ENCODE peak calls at places on chromosomes 16 and 17, in four cellular contexts. One of them, this sample, is unnamed.

GRCh38 chr17:64460955-64461354 is 12.0 kb downstream of the MILR1 start:
- DNase-seq in endothelial cell of umbilical vein: peak
- DNase-seq in mammary epithelial cell: no peak
- DNase-seq in fibroblast of lung: peak
- DNase-seq in this sample: peak

GRCh38 chr17:51434434-51435170 is 174.3 kb downstream of the UTP18 start:
- DNase-seq in fibroblast of lung: no peak
- DNase-seq in mammary epithelial cell: peak
- DNase-seq in endothelial cell of umbilical vein: no peak
- DNase-seq in this sample: no peak

GRCh38 chr16:27264151-27264550 is 4.4 kb downstream of the NSMCE1 start:
- DNase-seq in mammary epithelial cell: peak
- DNase-seq in fibroblast of lung: peak
- DNase-seq in endothelial cell of umbilical vein: peak
- DNase-seq in this sample: peak

GRCh38 chr17:73365934-73366623 is 54.3 kb upstream of the CDC42EP4 start:
- DNase-seq in endothelial cell of umbilical vein: no peak
- DNase-seq in mammary epithelial cell: no peak
- DNase-seq in fibroblast of lung: no peak
- DNase-seq in this sample: no peak

GRCh38 chr16:85177448-85177846 is 65.2 kb upstream of the CIBAR2 start:
- DNase-seq in fibroblast of lung: no peak
- DNase-seq in mammary epithelial cell: no peak
- DNase-seq in endothelial cell of umbilical vein: no peak
- DNase-seq in this sample: no peak

GRCh38 chr17:412211-413015 is 59.8 kb upstream of the RPH3AL start:
- DNase-seq in fibroblast of lung: peak
- DNase-seq in endothelial cell of umbilical vein: peak
- DNase-seq in mammary epithelial cell: peak
- DNase-seq in this sample: peak

GRCh38 chr16:50802000-50802399 is 60.1 kb downstream of the CYLD start:
- DNase-seq in endothelial cell of umbilical vein: no peak
- DNase-seq in mammary epithelial cell: no peak
- DNase-seq in fibroblast of lung: peak
- DNase-seq in this sample: peak

GRCh38 chr16:49588729-49589384 is 215.3 kb downstream of the C16orf78 start:
- DNase-seq in fibroblast of lung: peak
- DNase-seq in endothelial cell of umbilical vein: no peak
- DNase-seq in mammary epithelial cell: no peak
- DNase-seq in this sample: no peak

GRCh38 chr17:12790806-12791148 is 1.5 kb downstream of the ARHGAP44 start:
- DNase-seq in fibroblast of lung: no peak
- DNase-seq in endothelial cell of umbilical vein: no peak
- DNase-seq in mammary epithelial cell: no peak
- DNase-seq in this sample: no peak

GRCh38 chr16:85687651-85688471 is 893 bp downstream of the GINS2 start:
- DNase-seq in fibroblast of lung: no peak
- DNase-seq in mammary epithelial cell: no peak
- DNase-seq in endothelial cell of umbilical vein: no peak
- DNase-seq in this sample: no peak

GRCh38 chr17:57943140-57943539 is 12.1 kb downstream of the CUEDC1 start:
- DNase-seq in fibroblast of lung: no peak
- DNase-seq in mammary epithelial cell: no peak
- DNase-seq in endothelial cell of umbilical vein: no peak
- DNase-seq in this sample: peak

GRCh38 chr17:64185101-64185500 is 55.2 kb upstream of the ERN1 start:
- DNase-seq in endothelial cell of umbilical vein: no peak
- DNase-seq in mammary epithelial cell: no peak
- DNase-seq in fibroblast of lung: no peak
- DNase-seq in this sample: no peak

GRCh38 chr16:29909398-29909797 is 9.1 kb downstream of the ASPHD1 start:
- DNase-seq in fibroblast of lung: no peak
- DNase-seq in mammary epithelial cell: no peak
- DNase-seq in endothelial cell of umbilical vein: no peak
- DNase-seq in this sample: peak

GRCh38 chr16:27109666-27110523 is 43.2 kb downstream of the C16orf82 start:
- DNase-seq in mammary epithelial cell: peak
- DNase-seq in endothelial cell of umbilical vein: peak
- DNase-seq in fibroblast of lung: peak
- DNase-seq in this sample: peak

GRCh38 chr16:21302898-21303528 is 24.9 kb upstream of the CRYM start:
- DNase-seq in fibroblast of lung: peak
- DNase-seq in endothelial cell of umbilical vein: no peak
- DNase-seq in mammary epithelial cell: peak
- DNase-seq in this sample: peak

GRCh38 chr17:3539881-3540540 is 17.6 kb downstream of the TRPV3 start:
- DNase-seq in mammary epithelial cell: no peak
- DNase-seq in fibroblast of lung: no peak
- DNase-seq in endothelial cell of umbilical vein: no peak
- DNase-seq in this sample: no peak

GRCh38 chr17:68455756-68456528 is 1.4 kb downstream of the WIPI1 start:
- DNase-seq in mammary epithelial cell: peak
- DNase-seq in endothelial cell of umbilical vein: no peak
- DNase-seq in fibroblast of lung: peak
- DNase-seq in this sample: peak

GRCh38 chr16:2480948-2481347 is 6.0 kb downstream of the TBC1D24 start:
- DNase-seq in endothelial cell of umbilical vein: no peak
- DNase-seq in mammary epithelial cell: no peak
- DNase-seq in fibroblast of lung: no peak
- DNase-seq in this sample: no peak

GRCh38 chr16:2483160-2483559 is 8.2 kb downstream of the TBC1D24 start:
- DNase-seq in fibroblast of lung: no peak
- DNase-seq in endothelial cell of umbilical vein: no peak
- DNase-seq in mammary epithelial cell: no peak
- DNase-seq in this sample: peak

GRCh38 chr16:2481676-2482075 is 6.7 kb downstream of the TBC1D24 start:
- DNase-seq in mammary epithelial cell: no peak
- DNase-seq in fibroblast of lung: no peak
- DNase-seq in endothelial cell of umbilical vein: no peak
- DNase-seq in this sample: no peak

GRCh38 chr16:2483939-2484897 is 9.3 kb downstream of the TBC1D24 start:
- DNase-seq in fibroblast of lung: no peak
- DNase-seq in endothelial cell of umbilical vein: no peak
- DNase-seq in mammary epithelial cell: no peak
- DNase-seq in this sample: no peak

DNA sequence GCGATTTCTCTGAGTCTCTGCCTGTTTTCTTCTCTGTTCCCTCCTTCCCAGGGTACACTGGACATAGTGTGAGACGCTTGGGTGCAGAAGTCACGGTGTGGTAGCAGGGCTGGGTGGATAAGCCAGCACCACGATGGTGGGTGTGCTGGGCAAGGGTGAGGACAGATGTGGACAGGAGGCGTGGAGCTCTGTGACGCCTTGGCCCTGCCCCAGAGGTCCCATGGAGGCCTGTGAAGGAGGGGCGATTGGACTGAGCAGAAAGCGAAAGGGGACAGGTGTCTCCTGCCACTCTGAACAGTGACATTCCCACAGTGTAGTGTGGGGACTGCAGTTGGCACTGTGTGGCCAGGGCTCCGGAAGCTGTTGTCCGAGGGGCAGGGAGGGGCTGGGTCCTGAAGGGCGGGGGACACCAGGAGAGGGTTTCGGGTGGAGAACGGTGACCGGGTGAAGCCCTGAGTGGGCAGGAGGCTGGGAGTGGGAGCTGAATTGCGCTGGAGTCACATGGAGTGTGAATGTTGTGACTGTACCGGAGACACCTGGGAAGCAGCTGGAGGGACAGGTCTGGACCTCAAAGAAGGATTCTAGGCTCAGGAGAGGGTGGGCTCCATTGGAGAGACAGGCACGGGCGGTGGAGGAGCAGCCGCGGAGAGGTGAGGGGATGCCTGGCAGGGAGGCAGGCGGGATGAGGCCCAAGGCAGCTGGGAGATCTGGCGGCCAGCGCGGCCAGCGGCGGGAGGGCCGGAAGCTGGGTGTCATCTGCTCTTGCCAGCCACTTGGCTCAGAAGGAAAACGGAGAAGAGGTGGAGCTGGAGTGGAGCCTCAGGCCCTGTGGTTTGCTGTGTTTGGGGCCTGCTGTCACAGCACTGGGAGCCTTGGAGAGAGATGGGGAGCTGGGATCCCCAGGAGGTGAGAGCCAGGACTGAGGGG is 7.5 kb downstream of the TBC1D24 start:
- DNase-seq in mammary epithelial cell: peak
- DNase-seq in endothelial cell of umbilical vein: no peak
- DNase-seq in fibroblast of lung: peak
- DNase-seq in this sample: peak
- H3K4me3 ChIP-seq in mammary epithelial cell: no peak
- H3K4me3 ChIP-seq in endothelial cell of umbilical vein: no peak
- H3K4me3 ChIP-seq in fibroblast of lung: peak
- H3K4me3 ChIP-seq in this sample: peak

GRCh38 chr16:5756969-5757368 is 659.4 kb upstream of the EEF2KMT start:
- DNase-seq in endothelial cell of umbilical vein: no peak
- DNase-seq in mammary epithelial cell: no peak
- DNase-seq in fibroblast of lung: no peak
- DNase-seq in this sample: no peak

DNA sequence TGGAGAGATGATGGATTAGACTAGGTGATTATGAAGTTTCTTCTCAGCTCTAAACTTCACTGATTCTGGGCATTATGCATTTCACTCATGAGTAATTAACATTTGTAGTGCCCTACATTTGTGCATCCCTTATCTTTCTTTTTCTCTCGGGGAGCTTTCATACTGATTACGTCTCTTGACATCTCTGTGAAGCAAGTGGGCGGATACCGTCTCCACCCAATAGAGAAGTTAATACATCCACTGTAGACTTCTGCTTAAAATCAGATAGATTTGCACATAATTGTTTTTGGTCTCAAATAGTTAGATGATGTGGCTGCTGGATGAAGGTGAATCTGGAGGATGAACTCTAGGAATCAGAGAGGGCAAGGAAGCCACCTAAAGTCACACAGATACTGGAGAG is 653.6 kb upstream of the EEF2KMT start:
- DNase-seq in endothelial cell of umbilical vein: no peak
- DNase-seq in mammary epithelial cell: no peak
- DNase-seq in fibroblast of lung: no peak
- DNase-seq in this sample: no peak
- H3K4me3 ChIP-seq in endothelial cell of umbilical vein: no peak
- H3K4me3 ChIP-seq in mammary epithelial cell: no peak
- H3K4me3 ChIP-seq in fibroblast of lung: no peak
- H3K4me3 ChIP-seq in this sample: no peak

GRCh38 chr16:1334739-1335138 is 1.3 kb downstream of the BAIAP3 start:
- DNase-seq in mammary epithelial cell: no peak
- DNase-seq in fibroblast of lung: no peak
- DNase-seq in endothelial cell of umbilical vein: no peak
- DNase-seq in this sample: no peak
- H3K4me3 ChIP-seq in mammary epithelial cell: no peak
- H3K4me3 ChIP-seq in fibroblast of lung: no peak
- H3K4me3 ChIP-seq in endothelial cell of umbilical vein: no peak
- H3K4me3 ChIP-seq in this sample: no peak

GRCh38 chr16:2967721-2968161 is 1.4 kb upstream of the PAQR4 start:
- DNase-seq in mammary epithelial cell: no peak
- DNase-seq in fibroblast of lung: no peak
- DNase-seq in endothelial cell of umbilical vein: no peak
- DNase-seq in this sample: no peak
- H3K4me3 ChIP-seq in mammary epithelial cell: no peak
- H3K4me3 ChIP-seq in fibroblast of lung: no peak
- H3K4me3 ChIP-seq in endothelial cell of umbilical vein: no peak
- H3K4me3 ChIP-seq in this sample: no peak

GRCh38 chr16:67163903-67164558 is 514 bp upstream of the HSF4 start:
- DNase-seq in mammary epithelial cell: no peak
- DNase-seq in endothelial cell of umbilical vein: no peak
- DNase-seq in fibroblast of lung: peak
- DNase-seq in this sample: peak
- H3K4me3 ChIP-seq in mammary epithelial cell: no peak
- H3K4me3 ChIP-seq in endothelial cell of umbilical vein: no peak
- H3K4me3 ChIP-seq in fibroblast of lung: peak
- H3K4me3 ChIP-seq in this sample: peak

DNA sequence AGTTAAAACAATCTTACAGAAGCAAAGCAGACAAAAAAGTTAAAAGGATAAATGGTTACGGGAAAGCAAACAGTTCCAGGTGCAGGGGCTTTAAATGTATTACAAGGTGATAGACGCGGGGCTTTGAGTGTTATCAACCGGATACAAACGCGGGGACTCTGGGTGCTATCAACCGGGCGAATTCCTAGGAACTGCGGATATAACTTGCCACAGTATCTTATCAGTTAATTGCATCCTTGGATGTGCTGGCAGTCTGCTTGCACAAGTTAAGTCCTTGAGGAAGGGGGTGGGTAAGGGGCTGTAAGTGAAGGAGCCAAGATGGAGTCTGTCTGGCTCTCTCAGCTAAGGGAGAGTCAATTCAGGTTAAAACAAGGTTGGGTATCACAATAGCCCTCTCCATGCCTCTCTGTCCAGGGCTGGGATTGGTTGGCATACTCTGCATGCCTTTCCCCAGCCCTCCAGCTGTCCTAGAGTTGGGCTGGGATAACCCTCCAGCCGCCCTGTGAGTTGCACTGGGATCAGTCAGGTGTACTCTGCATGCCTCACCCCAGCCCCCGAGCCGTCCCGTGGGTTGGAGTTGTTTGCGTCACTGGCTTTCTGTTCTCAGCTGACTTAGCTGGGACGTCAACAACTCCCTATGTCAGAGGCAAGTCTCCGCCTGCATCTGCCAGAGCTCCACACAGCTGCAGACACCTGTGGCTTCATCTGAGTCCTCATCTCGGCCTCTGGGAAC is 40.9 kb downstream of the TMEM235 start:
- DNase-seq in endothelial cell of umbilical vein: no peak
- DNase-seq in fibroblast of lung: peak
- DNase-seq in mammary epithelial cell: peak
- DNase-seq in this sample: peak
- H3K4me3 ChIP-seq in endothelial cell of umbilical vein: no peak
- H3K4me3 ChIP-seq in fibroblast of lung: no peak
- H3K4me3 ChIP-seq in mammary epithelial cell: no peak
- H3K4me3 ChIP-seq in this sample: no peak